ENCODE peak calls at places on chromosomes 4 and X, in seven cellular contexts. B, Q, Y, C, O, U and N are unnamed samples. For H3K4me1, the result is how much of the 10 kb centered on the place peaks cover.

GRCh38 chrX:132738951-132739350 is 219.5 kb downstream of the HS6ST2 start:
- DNase-seq in B (no peak), Q (no peak), Y (no peak), C (no peak), O (no peak), U (no peak), N (no peak)

GRCh38 chrX:38560776-38561125 is 591 bp upstream of the TSPAN7 start:
- DNase-seq in B (no peak), Q (no peak), Y (no peak), C (peak), O (no peak), U (no peak), N (no peak)

GRCh38 chr4:149031399-149031798 is 589.2 kb upstream of the NR3C2 start:
- DNase-seq in B (no peak), Q (peak), Y (no peak), C (no peak), O (peak), U (no peak), N (no peak)

GRCh38 chrX:21972721-21973120 is 32.2 kb downstream of the SMS start:
- DNase-seq in B (no peak), Q (no peak), Y (no peak), C (no peak), O (peak), U (no peak), N (no peak)

GRCh38 chr4:56158483-56158882 is 209.7 kb downstream of the CEP135 start:
- DNase-seq in B (no peak), Q (peak), Y (no peak), C (no peak), O (no peak), U (no peak), N (no peak)

GRCh38 chrX:68571292-68572256 is 72.7 kb downstream of the YIPF6 start:
- DNase-seq in B (no peak), Q (peak), Y (no peak), C (no peak), O (no peak), U (no peak), N (no peak)

GRCh38 chrX:104189862-104190261 is 23.6 kb downstream of the FAM199X start:
- DNase-seq in B (no peak), Q (no peak), Y (no peak), C (no peak), O (no peak), U (no peak), N (no peak)

GRCh38 chrX:130716822-130717405 is 186.1 kb downstream of the ENOX2 start:
- DNase-seq in B (no peak), Q (peak), Y (no peak), C (no peak), O (no peak), U (no peak), N (no peak)

GRCh38 chr4:3010998-3011397 is 47.6 kb downstream of the GRK4 start:
- DNase-seq in B (no peak), Q (no peak), Y (no peak), C (no peak), O (no peak), U (no peak), N (no peak)

GRCh38 chrX:41406211-41406610 is 40.9 kb upstream of the NYX start:
- DNase-seq in B (no peak), Q (no peak), Y (no peak), C (no peak), O (no peak), U (no peak), N (no peak)

GRCh38 chr4:42646013-42646784 is 10.7 kb downstream of the ATP8A1 start:
- DNase-seq in B (no peak), Q (no peak), Y (no peak), C (no peak), O (no peak), U (no peak), N (no peak)

GRCh38 chrX:45621356-45622041 is 420.8 kb upstream of the DIPK2B start:
- DNase-seq in B (no peak), Q (no peak), Y (no peak), C (no peak), O (no peak), U (no peak), N (no peak)

GRCh38 chrX:55007633-55008032 is 7.5 kb downstream of the APEX2 start:
- DNase-seq in B (no peak), Q (peak), Y (no peak), C (no peak), O (no peak), U (peak), N (no peak)

GRCh38 chr4:9812530-9813340 is 31.3 kb downstream of the DRD5 start:
- DNase-seq in B (no peak), Q (no peak), Y (no peak), C (no peak), O (no peak), U (no peak), N (no peak)

GRCh38 chr4:2296621-2297601 is 35.0 kb upstream of the MXD4 start:
- DNase-seq in B (peak), Q (peak), Y (no peak), C (no peak), O (no peak), U (no peak), N (peak)

GRCh38 chrX:9184231-9184630 is 150.3 kb upstream of the FAM9B start:
- DNase-seq in B (no peak), Q (no peak), Y (no peak), C (no peak), O (no peak), U (no peak), N (no peak)

GRCh38 chr4:130043796-130044195 is 947.8 kb downstream of the C4orf33 start:
- DNase-seq in B (no peak), Q (peak), Y (no peak), C (no peak), O (no peak), U (no peak), N (no peak)

GRCh38 chr4:5760246-5760645 is 49.2 kb downstream of the EVC start:
- DNase-seq in B (no peak), Q (no peak), Y (no peak), C (no peak), O (no peak), U (no peak), N (no peak)

GRCh38 chr4:25879091-25879584 is 16.4 kb upstream of the SEL1L3 start:
- DNase-seq in B (no peak), Q (no peak), Y (no peak), C (no peak), O (no peak), U (no peak), N (no peak)
- H3K4me1 ChIP-seq in B (under half), Q (under half), Y (under half), C (under half), O (under half), U (under half), N (under half)

GRCh38 chr4:127623755-127624087 is 9.0 kb upstream of the INTU start:
- DNase-seq in B (no peak), Q (peak), Y (no peak), C (no peak), O (peak), U (peak), N (peak)
- H3K27ac ChIP-seq in B (peak), Q (peak), Y (no peak), C (no peak), O (no peak), U (no peak), N (peak)

DNA sequence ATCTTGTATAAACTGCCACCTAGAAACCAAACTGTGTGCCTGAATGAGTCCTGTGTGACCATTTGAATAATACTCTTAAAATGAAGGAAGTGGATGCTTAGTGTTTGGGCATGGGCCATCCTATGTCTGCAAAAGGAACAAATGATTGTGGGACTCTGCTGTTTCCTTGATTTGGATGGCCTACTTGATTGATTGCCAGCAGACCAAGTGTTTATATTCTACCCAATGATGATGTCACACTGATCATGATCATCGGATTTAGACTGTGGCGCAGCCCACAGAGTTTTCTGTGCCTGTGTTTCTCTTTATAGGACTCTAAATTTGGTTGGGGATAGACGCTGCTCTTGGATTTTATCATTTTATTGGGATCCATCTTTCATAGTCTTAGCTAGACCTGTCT is 4.4 kb downstream of the SEPTIN11 start:
- DNase-seq in B (no peak), Q (no peak), Y (no peak), C (no peak), O (no peak), U (no peak), N (no peak)
- H3K4me1 ChIP-seq in B (under half), Q (under half), Y (under half), C (under half), O (under half), U (under half), N (under half)

DNA sequence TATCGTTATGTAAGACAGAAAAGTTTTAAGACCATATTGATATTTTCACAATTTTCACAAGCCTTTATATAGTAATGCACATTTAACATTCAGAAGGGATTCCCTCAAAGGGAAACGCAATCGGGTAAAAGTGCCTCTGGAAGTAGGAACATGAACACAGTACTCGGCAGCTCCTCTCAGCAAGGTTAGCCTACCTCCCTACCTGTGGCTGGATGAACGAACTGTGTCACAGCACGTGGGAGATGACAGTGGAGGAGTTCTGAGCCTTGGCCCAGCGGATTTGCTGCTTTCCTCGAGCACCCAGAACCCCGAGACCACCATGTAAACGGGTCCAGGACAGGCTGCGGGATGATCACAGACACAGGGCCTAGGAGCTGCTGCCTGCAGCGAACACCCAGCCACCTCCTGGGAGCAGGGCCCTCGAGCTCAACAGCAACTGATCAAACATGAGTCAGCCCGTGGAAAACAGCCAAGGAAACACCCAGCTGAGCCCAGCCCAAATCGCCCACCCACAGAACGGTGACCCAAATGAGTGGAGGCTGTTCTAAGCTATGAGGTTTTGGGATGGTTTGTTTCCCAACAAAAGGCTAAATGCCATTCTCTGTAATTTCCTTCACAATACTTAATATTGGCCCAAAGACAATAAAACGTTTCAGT is 30.4 kb downstream of the FAT1 start:
- DNase-seq in B (peak), Q (no peak), Y (no peak), C (peak), O (no peak), U (no peak), N (peak)
- H3K27ac ChIP-seq in B (peak), Q (no peak), Y (no peak), C (no peak), O (no peak), U (no peak), N (peak)

GRCh38 chr4:73653695-73654106 is 33.5 kb upstream of the RASSF6 start:
- DNase-seq in B (no peak), Q (peak), Y (peak), C (no peak), O (peak), U (peak), N (peak)
- H3K4me1 ChIP-seq in B (under half), Q (under half), Y (under half), C (under half), O (under half), U (under half), N (under half)

GRCh38 chr4:74755486-74755885 is 38.8 kb downstream of the BTC start:
- DNase-seq in B (no peak), Q (no peak), Y (no peak), C (no peak), O (no peak), U (no peak), N (peak)
- H3K27ac ChIP-seq in B (no peak), Q (no peak), Y (no peak), C (no peak), O (no peak), U (no peak), N (peak)